ENCODE peak calls at places on chromosome 16, in four cellular contexts. B, O, N and I are unnamed samples.

GRCh38 chr16:65666132-65666869 is 544.4 kb upstream of the CDH11 start:
- DNase-seq in B (no peak), O (no peak), N (no peak), I (no peak)

GRCh38 chr16:31869511-31870201 is 4.0 kb upstream of the ZNF267 start:
- DNase-seq in B (peak), O (peak), N (no peak), I (no peak)

GRCh38 chr16:9408297-9408696 is 316.9 kb downstream of the HAPSTR1 start:
- DNase-seq in B (no peak), O (no peak), N (no peak), I (no peak)

GRCh38 chr16:87002717-87003413 is 314.3 kb downstream of the C16orf95 start:
- DNase-seq in B (no peak), O (no peak), N (no peak), I (no peak)

GRCh38 chr16:23729503-23730424 is 16.7 kb upstream of the ERN2 start:
- DNase-seq in B (no peak), O (no peak), N (no peak), I (no peak)

GRCh38 chr16:65574311-65574966 is 452.6 kb upstream of the CDH11 start:
- DNase-seq in B (no peak), O (no peak), N (no peak), I (no peak)

GRCh38 chr16:55454861-55455260 is 24.1 kb upstream of the MMP2 start:
- DNase-seq in B (no peak), O (no peak), N (no peak), I (no peak)

GRCh38 chr16:3095869-3096268 is 3.2 kb downstream of the ZSCAN10 start:
- DNase-seq in B (no peak), O (peak), N (no peak), I (no peak)

GRCh38 chr16:64773638-64774037 is 348.2 kb downstream of the CDH11 start:
- DNase-seq in B (no peak), O (no peak), N (no peak), I (no peak)

GRCh38 chr16:89119161-89119621 is 25.5 kb downstream of the ACSF3 start:
- DNase-seq in B (no peak), O (no peak), N (no peak), I (no peak)

GRCh38 chr16:82033683-82034300 is 1.3 kb upstream of the HSD17B2 start:
- DNase-seq in B (no peak), O (no peak), N (no peak), I (no peak)

GRCh38 chr16:48300391-48300856 is 53.1 kb upstream of the ABCC11 start:
- DNase-seq in B (no peak), O (no peak), N (no peak), I (no peak)

GRCh38 chr16:10122546-10122945 is 59.7 kb downstream of the GRIN2A start:
- DNase-seq in B (no peak), O (no peak), N (no peak), I (no peak)

GRCh38 chr16:6190756-6191155 is 1093.2 kb upstream of the EEF2KMT start:
- DNase-seq in B (no peak), O (no peak), N (peak), I (no peak)

GRCh38 chr16:73066927-73067670 is 19.2 kb upstream of the ZFHX3 start:
- DNase-seq in B (peak), O (no peak), N (no peak), I (no peak)

GRCh38 chr16:25978227-25978626 is 286.5 kb downstream of the HS3ST4 start:
- DNase-seq in B (no peak), O (no peak), N (no peak), I (no peak)

GRCh38 chr16:9094008-9094846 is 2.8 kb downstream of the HAPSTR1 start:
- DNase-seq in B (no peak), O (no peak), N (no peak), I (no peak)

GRCh38 chr16:75647138-75647491 is 350 bp downstream of the KARS1 start:
- DNase-seq in B (no peak), O (no peak), N (no peak), I (no peak)

GRCh38 chr16:946048-946395 is 24.8 kb downstream of the LMF1 start:
- DNase-seq in B (peak), O (no peak), N (no peak), I (no peak)

GRCh38 chr16:58960034-58960433 is 225.9 kb upstream of the GOT2 start:
- DNase-seq in B (no peak), O (no peak), N (no peak), I (no peak)

GRCh38 chr16:81431554-81432353 is 12.9 kb upstream of the CMIP start:
- DNase-seq in B (peak), O (peak), N (no peak), I (no peak)

GRCh38 chr16:67901734-67902133 is 8.7 kb downstream of the PSKH1 start:
- DNase-seq in B (no peak), O (no peak), N (no peak), I (no peak)

GRCh38 chr16:84098939-84099338 is 17.8 kb downstream of the MBTPS1 start:
- DNase-seq in B (no peak), O (no peak), N (no peak), I (no peak)
- H3K27ac ChIP-seq in B (no peak), O (peak), N (no peak), I (no peak)

DNA sequence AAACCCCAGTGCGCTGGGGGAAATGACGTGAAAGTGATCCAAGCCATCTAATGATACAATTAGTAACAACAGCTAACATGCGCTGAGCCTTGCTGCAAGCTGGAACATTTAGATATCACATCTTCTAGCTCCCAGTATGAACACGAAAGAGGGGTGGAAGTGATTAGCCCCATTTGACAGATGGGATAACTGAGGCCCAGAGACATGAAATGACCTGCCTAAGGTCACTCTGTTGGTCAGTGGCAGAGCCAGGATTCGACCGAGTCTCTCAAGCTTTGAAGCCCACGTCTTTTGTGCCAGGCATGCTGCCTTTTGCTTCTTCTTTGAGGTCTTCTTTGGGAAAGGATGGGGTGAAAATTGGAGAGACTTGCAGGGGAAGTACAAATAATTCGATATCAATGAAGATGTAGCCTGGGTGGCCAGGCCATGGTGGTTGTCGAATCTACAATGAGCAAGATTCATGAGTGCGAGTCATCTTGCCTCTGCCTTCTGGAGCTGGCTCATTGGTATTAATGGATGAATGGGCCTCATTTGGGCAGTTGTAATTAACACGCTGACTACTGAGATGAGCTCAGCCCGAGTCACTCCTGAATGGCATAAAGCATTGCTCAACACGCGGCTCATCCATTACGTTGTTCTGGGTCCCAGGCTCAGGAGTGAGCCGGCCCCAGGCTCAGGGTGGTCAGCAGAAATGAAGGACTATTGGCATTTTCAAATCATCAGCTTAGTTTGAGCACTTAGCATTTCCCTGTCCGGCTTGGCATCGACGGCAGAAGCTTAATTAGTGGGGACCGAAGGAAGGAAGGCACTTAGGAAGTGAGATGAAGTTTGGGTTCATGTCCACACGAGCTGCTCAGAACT is 28.0 kb upstream of the GPRC5B start:
- DNase-seq in B (no peak), O (no peak), N (no peak), I (no peak)
- H3K27ac ChIP-seq in B (no peak), O (no peak), N (no peak), I (no peak)

GRCh38 chr16:70480127-70481105 is 26.0 kb downstream of the FCSK start:
- DNase-seq in B (no peak), O (no peak), N (no peak), I (no peak)

GRCh38 chr16:70484867-70485266 is 30.5 kb downstream of the FCSK start:
- DNase-seq in B (no peak), O (no peak), N (no peak), I (no peak)

GRCh38 chr16:70482624-70483023 is 28.2 kb downstream of the FCSK start:
- DNase-seq in B (no peak), O (no peak), N (no peak), I (no peak)

GRCh38 chr16:70483426-70483825 is 29.0 kb downstream of the FCSK start:
- DNase-seq in B (no peak), O (no peak), N (no peak), I (no peak)

DNA sequence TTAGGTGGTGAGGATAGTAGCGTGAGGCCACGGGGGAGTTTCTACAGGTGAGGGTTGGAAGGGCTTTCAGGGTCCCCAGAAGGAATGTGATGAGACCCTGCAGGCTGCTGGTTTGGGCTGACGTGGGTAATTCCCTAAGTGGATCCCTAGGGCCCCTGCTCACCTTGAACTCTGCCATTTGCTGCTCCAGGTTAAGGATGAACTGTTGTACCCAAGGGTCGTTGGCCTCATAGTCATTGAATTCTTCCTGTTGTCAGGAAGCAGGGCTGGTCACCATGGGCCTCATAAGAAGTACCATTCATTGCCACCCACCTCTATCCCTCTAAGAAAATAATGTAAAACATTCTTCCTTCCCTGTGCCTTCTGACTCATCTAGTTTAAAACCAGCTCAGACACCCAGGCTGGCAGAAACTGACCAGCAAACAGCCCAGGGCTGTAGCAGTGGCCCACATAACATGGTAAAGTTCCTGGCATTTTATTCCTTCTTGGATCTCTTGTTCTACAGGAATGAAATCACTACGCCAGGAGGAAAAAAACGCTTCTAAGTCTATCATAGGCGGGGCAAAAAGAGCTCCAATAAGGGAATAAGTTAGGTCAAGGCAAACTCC is 27.6 kb downstream of the FCSK start:
- DNase-seq in B (no peak), O (no peak), N (no peak), I (no peak)
- H3K27ac ChIP-seq in B (no peak), O (no peak), N (no peak), I (no peak)

DNA sequence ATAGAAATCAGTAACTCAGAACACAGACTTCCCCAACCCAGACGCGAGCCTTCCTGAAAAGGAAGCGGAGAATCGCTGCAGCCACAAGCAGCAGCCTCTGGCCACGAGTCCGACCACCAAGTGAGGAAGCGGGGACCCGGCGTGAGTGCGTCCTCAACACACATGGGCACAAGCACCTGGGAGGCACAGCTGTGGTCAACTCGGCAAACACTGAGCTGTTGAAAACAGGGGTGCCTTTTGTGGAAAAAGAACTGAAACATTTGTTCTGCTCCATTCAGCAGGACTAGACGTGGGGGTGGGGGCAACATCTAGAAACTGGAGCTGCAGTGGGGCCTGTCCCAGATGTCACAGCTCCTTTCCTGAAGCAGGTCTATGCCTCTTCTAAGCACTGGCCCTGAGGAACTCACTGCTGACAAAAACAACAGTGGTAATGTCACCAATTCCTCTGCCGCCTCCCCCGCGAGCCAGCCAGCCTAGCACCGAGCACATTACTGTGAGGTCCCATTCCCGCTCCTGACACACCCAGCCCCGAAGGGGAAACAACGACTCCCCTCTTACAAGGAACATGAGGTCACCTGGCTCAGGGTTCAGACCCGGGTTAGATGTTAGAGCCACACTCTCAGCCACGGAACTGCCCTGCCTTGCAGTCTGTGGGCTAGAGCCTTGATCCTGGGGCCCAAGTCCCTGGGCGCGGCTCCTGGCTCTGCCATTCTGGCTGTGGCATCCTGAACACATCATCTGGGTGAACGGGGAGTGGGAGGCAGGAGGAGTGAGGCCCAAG is 28.9 kb downstream of the KDM8 start:
- DNase-seq in B (no peak), O (peak), N (no peak), I (no peak)
- H3K27ac ChIP-seq in B (no peak), O (no peak), N (no peak), I (peak)

GRCh38 chr16:74322301-74322710 is 25.7 kb downstream of the PSMD7 start:
- DNase-seq in B (no peak), O (no peak), N (no peak), I (no peak)
- H3K27ac ChIP-seq in B (peak), O (peak), N (no peak), I (no peak)

GRCh38 chr16:53089434-53090270 is 34.9 kb downstream of the CHD9 start:
- DNase-seq in B (no peak), O (no peak), N (no peak), I (peak)

GRCh38 chr16:53090591-53091507 is 36.1 kb downstream of the CHD9 start:
- DNase-seq in B (peak), O (peak), N (peak), I (peak)

GRCh38 chr16:53093162-53093744 is 38.5 kb downstream of the CHD9 start:
- DNase-seq in B (no peak), O (no peak), N (no peak), I (no peak)

GRCh38 chr16:53090271-53090590 is 35.4 kb downstream of the CHD9 start:
- DNase-seq in B (no peak), O (no peak), N (no peak), I (no peak)

GRCh38 chr16:53091508-53092211 is 36.9 kb downstream of the CHD9 start:
- DNase-seq in B (peak), O (peak), N (peak), I (peak)
- H3K27ac ChIP-seq in B (peak), O (peak), N (peak), I (peak)

GRCh38 chr16:12255919-12256665 is 279.6 kb downstream of the SNX29 start:
- DNase-seq in B (no peak), O (no peak), N (no peak), I (no peak)

GRCh38 chr16:12252616-12253015 is 276.1 kb downstream of the SNX29 start:
- DNase-seq in B (peak), O (no peak), N (no peak), I (peak)

GRCh38 chr16:12254566-12254965 is 278.0 kb downstream of the SNX29 start:
- DNase-seq in B (no peak), O (no peak), N (no peak), I (no peak)

GRCh38 chr16:12255473-12255872 is 278.9 kb downstream of the SNX29 start:
- DNase-seq in B (no peak), O (no peak), N (no peak), I (no peak)

DNA sequence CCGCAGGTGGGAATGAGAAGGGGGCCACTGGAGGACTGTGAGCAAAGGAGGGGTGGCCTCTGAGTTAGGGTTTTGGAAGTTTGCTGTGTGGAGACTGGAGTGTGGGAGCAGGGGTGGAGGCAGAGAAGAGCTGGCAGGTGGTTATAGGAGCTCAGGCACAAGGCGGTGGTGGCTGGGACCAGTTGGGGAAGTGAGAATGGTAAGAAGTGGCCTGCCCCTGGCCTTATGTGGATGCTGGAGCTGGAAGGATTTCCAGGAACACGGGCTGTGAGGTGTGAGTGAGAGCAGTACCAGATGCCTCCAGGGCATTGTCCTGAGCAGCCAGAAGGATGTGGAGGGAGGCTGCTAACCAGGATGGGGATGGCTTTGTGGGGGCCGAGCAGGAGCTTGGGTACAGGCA is 277.2 kb downstream of the SNX29 start:
- DNase-seq in B (no peak), O (no peak), N (no peak), I (no peak)
- H3K27ac ChIP-seq in B (no peak), O (no peak), N (no peak), I (no peak)

DNA sequence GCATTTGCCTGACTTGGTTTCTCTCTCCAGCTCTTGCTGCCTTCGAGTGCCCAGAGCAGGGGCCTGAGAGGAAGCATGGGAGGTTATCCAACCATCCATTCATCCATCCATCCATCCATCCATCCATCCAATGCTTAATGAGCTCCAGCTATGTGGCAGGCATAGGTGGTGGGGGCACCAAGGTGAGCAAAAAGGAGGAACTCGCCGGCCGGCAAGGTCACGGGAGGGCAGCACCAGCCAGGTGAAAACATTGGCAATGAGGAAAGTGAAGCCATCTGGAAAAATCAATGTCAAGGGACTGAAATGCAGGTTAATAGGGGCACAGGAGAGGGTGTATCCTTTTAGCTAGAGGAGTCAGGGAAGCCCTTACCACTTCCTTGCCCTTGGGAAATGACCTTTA is 18.2 kb upstream of the DOK4 start:
- DNase-seq in B (no peak), O (no peak), N (no peak), I (no peak)
- H3K27ac ChIP-seq in B (no peak), O (no peak), N (no peak), I (no peak)